ENCODE peak calls at places on chromosome 19, in four cellular contexts. N, Z, M and I are unnamed samples.

GRCh38 chr19:1747285-1748114 is 5.8 kb upstream of the ONECUT3 start:
- DNase-seq in M (peak; percentile 100), N (peak; percentile 32), Z (no peak), I (no peak)

GRCh38 chr19:47494729-47495128 is 10.7 kb upstream of the KPTN start:
- DNase-seq in Z (no peak), N (no peak), M (no peak), I (no peak)

GRCh38 chr19:30174791-30175190 is 197.4 kb upstream of the ZNF536 start:
- DNase-seq in M (no peak), N (no peak), Z (no peak), I (no peak)

GRCh38 chr19:48059331-48059730 is 15.5 kb upstream of the CABP5 start:
- DNase-seq in Z (no peak), M (no peak), N (no peak), I (no peak)

GRCh38 chr19:33281296-33281926 is 20.9 kb downstream of the CEBPA start:
- DNase-seq in N (no peak), Z (no peak), M (no peak), I (no peak)

GRCh38 chr19:9995079-9995478 is 15.2 kb downstream of the COL5A3 start:
- DNase-seq in Z (no peak), N (no peak), M (no peak), I (no peak)

GRCh38 chr19:15869109-15869555 is 28.7 kb downstream of the CYP4F2 start:
- DNase-seq in M (peak; percentile 71), Z (no peak), N (peak; percentile 59), I (no peak)

GRCh38 chr19:1253514-1254080 is 5.2 kb downstream of the MIDN start:
- DNase-seq in M (no peak), N (no peak), Z (peak; percentile 70), I (peak; percentile 78)

GRCh38 chr19:5553892-5554291 is 13.9 kb downstream of the TINCR start:
- DNase-seq in Z (no peak), N (peak; percentile 22), M (no peak), I (no peak)

GRCh38 chr19:43524922-43525835 is 1.8 kb downstream of the ETHE1 start:
- DNase-seq in Z (no peak), N (no peak), M (peak; percentile 57), I (no peak)

GRCh38 chr19:56071151-56071550 is 49.9 kb downstream of the ZNF787 start:
- DNase-seq in N (peak; percentile 61), M (peak; percentile 15), Z (no peak), I (no peak)